ENCODE peak calls at places on chromosomes 11 and 22, in five cellular contexts. E, V, F, L and D are unnamed samples.
A peak's percentile ranks its signal among the peaks of the same experiment; 100 is the strongest.

GRCh38 chr11:118912742-118913410 is 12.8 kb downstream of the BCL9L start:
- DNase-seq in V (no peak), L (no peak), F (no peak), E (peak; percentile 62), D (no peak)

GRCh38 chr11:36213050-36213840 is 76.0 kb downstream of the COMMD9 start:
- DNase-seq in E (no peak), F (no peak), V (no peak), L (peak; percentile 17), D (no peak)

GRCh38 chr11:116868066-116868465 is 30.6 kb upstream of the APOA1 start:
- DNase-seq in E (no peak), L (no peak), V (no peak), F (no peak), D (no peak)

GRCh38 chr11:110199184-110199981 is 97.0 kb downstream of the RDX start:
- DNase-seq in L (no peak), E (no peak), V (no peak), F (no peak), D (no peak)

GRCh38 chr11:131591051-131591461 is 220.6 kb downstream of the NTM start:
- DNase-seq in E (no peak), V (no peak), F (no peak), L (no peak), D (no peak)

GRCh38 chr11:64609436-64610047 is 18.5 kb downstream of the SLC22A12 start:
- DNase-seq in F (no peak), L (no peak), E (no peak), V (no peak), D (no peak)

GRCh38 chr22:19770349-19771220 is 10.0 kb downstream of the TBX1 start:
- DNase-seq in F (no peak), E (no peak), L (no peak), V (no peak), D (no peak)

GRCh38 chr11:134139873-134140331 is 71.0 kb downstream of the JAM3 start:
- DNase-seq in F (peak; percentile 62), V (no peak), L (peak; percentile 67), E (peak; percentile 60), D (peak; percentile 56)

GRCh38 chr22:23533328-23533762 is 46.7 kb downstream of the IGLL1 start:
- DNase-seq in L (no peak), E (no peak), F (no peak), V (no peak), D (peak; percentile 39)

GRCh38 chr22:27331526-27332281 is 469.9 kb downstream of the MN1 start:
- DNase-seq in E (peak; percentile 38), F (no peak), V (no peak), L (no peak), D (peak; percentile 53)

GRCh38 chr22:28032896-28033295 is 113.8 kb upstream of the PITPNB start:
- DNase-seq in V (no peak), E (no peak), F (no peak), L (no peak), D (no peak)

GRCh38 chr11:115581871-115582639 is 77.8 kb upstream of the CADM1 start:
- DNase-seq in L (no peak), F (no peak), E (peak; percentile 45), V (no peak), D (peak; percentile 16)

GRCh38 chr11:28058333-28058732 is 49.6 kb downstream of the KIF18A start:
- DNase-seq in E (no peak), F (no peak), L (no peak), V (no peak), D (peak; percentile 1)

DNA sequence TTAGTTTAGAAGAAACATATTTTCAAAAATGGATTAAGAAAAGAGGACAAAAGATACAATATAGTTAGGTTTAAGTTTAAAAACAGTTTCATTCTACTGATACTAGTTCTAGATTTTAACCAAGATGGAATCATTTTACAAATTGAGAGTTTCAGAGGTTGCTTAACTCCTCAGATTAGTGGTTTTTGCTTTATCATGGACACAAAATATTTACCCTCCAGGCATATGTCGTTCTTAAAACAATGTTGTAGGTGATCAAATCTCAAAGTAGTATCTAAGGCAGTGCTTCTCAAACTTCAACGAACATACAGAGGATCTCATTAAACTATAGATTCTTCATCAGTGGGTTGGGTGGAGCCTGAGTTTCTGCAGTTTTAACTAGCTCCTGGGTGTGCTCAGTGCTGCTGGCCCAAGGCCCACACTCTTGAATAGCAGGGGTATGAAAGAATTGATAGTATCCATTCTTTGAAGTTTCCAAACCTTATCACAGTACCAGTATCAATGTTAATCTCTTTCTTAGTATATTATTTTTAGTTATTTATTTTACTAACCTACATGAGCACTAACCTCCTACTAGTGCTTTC is 48.0 kb downstream of the YAP1 start:
- DNase-seq in F (no peak), E (peak; percentile 19), L (no peak), V (no peak), D (peak; percentile 9)
- H3K27ac ChIP-seq in F (no peak overlapping the region), E (peak overlapping the region; percentile 53), L (peak overlapping the region; percentile 52), V (peak overlapping the region; percentile 64), D (no peak overlapping the region)

GRCh38 chr11:114081641-114082414 is 22.3 kb downstream of the ZBTB16 start:
- DNase-seq in F (no peak), L (no peak), E (no peak), V (no peak), D (no peak)
- H3K4me1 ChIP-seq in F (no peaks in the 10 kb centered on the region), L (peaks cover 96% of the 10 kb centered on the region), E (peaks cover 100% of the 10 kb centered on the region), V (peaks cover 69% of the 10 kb centered on the region), D (peaks cover 100% of the 10 kb centered on the region)

DNA sequence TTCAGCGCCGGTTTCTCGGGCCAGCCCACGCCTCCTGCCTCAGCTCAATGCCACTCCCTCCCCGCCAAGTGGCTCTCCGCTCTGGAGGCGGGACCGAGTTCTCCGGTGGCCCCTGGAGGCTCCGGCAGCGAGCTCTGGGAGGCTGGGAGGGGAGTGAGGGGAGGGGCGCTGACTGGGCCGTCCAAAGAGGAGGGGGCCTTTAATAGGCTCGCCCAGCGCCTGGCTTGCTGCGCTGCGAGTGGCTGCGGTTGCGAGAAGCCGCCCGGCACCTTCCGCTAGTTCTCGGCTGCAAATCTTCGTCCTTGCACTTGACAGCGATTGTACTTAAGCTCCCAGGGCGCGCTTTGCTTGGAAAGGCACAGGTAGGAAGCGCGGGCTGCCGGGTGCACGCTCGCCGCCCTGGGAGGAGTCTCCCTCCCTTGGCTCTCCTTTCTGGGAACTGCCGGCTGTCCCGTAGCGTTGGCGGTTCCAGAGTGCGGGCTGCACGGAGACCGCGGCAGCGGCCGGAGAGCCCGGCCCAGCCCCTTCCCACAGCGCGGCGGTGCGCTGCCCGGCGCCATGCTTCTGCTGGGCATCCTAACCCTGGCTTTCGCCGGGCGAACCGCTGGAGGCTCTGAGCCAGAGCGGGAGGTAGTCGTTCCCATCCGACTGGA is at the start of gene ADAMTS15:
- DNase-seq in L (peak; percentile 87), E (peak; percentile 75), V (no peak), F (peak; percentile 51), D (peak; percentile 97)
- TF ChIP-seq POLR2A in L (peak; percentile 72), E (no peak), V (peak; percentile 50), F (no peak), D (peak; percentile 14)

GRCh38 chr11:126282742-126283591 is at the start of gene TIRAP:
- DNase-seq in E (peak; percentile 76), L (peak; percentile 77), F (no peak), V (no peak), D (peak; percentile 71)
- H3K27ac ChIP-seq in E (peak within 1 kb of the TSS; percentile 92), L (peak within 1 kb of the TSS; percentile 86), F (peak within 1 kb of the TSS; percentile 71), V (peak within 1 kb of the TSS; percentile 92), D (peak within 1 kb of the TSS; percentile 90)

GRCh38 chr11:2690261-2690575 is 9.6 kb downstream of the KCNQ1OT1 start:
- DNase-seq in V (no peak), E (no peak), F (no peak), L (no peak), D (no peak)
- H3K4me1 ChIP-seq in V (peaks cover 5% of the 10 kb centered on the region), E (peaks cover 3% of the 10 kb centered on the region), F (no peaks in the 10 kb centered on the region), L (peaks cover 25% of the 10 kb centered on the region), D (peaks cover 28% of the 10 kb centered on the region)

GRCh38 chr11:6468712-6469495 is 4.8 kb downstream of the TRIM3 start:
- DNase-seq in L (peak; percentile 94), E (peak; percentile 76), V (no peak), F (peak; percentile 60), D (peak; percentile 79)
- TF ChIP-seq POLR2A in L (peak; percentile 32), E (no peak), V (no peak), F (peak; percentile 58), D (peak; percentile 14)